ENCODE peak calls at places on chromosomes 7 and 10, in six cellular contexts. R, V, L, Q, A and O are unnamed samples.

GRCh38 chr10:90621577-90621976 is 236.3 kb downstream of the HTR7 start:
- DNase-seq in V (peak), Q (peak), A (no peak), L (no peak), R (peak), O (peak)

GRCh38 chr10:126433351-126433750 is 45.1 kb upstream of the ADAM12 start:
- DNase-seq in V (peak), A (peak), L (no peak), R (no peak), Q (no peak), O (no peak)

GRCh38 chr10:101301111-101301731 is 52.7 kb upstream of the BTRC start:
- DNase-seq in V (peak), L (peak), R (peak), Q (no peak), A (peak), O (peak)

GRCh38 chr7:139328375-139328774 is 12.8 kb upstream of the FMC1 start:
- DNase-seq in A (no peak), R (no peak), Q (no peak), L (no peak), V (peak), O (no peak)

GRCh38 chr10:34815174-34816066 is at the start of gene PARD3:
- DNase-seq in R (peak), L (no peak), A (peak), Q (peak), V (peak), O (peak)

GRCh38 chr10:92692085-92692671 is 2.4 kb downstream of the HHEX start:
- DNase-seq in Q (peak), L (no peak), V (no peak), A (no peak), R (peak), O (peak)

GRCh38 chr7:159059629-159060028 is 85.0 kb downstream of the VIPR2 start:
- DNase-seq in A (no peak), V (no peak), Q (no peak), R (no peak), L (no peak), O (no peak)

GRCh38 chr7:50307368-50308012 is 3.0 kb downstream of the IKZF1 start:
- DNase-seq in L (no peak), Q (no peak), V (no peak), R (no peak), A (no peak), O (no peak)

GRCh38 chr7:71752171-71752935 is 620.4 kb downstream of the GALNT17 start:
- DNase-seq in A (no peak), V (no peak), Q (peak), R (peak), L (peak), O (peak)

GRCh38 chr7:36207451-36208291 is 54.6 kb downstream of the EEPD1 start:
- DNase-seq in Q (no peak), R (no peak), V (peak), L (no peak), A (peak), O (no peak)

GRCh38 chr10:80174641-80175395 is 30.5 kb downstream of the ANXA11 start:
- DNase-seq in L (no peak), R (no peak), V (no peak), A (no peak), Q (no peak), O (no peak)

GRCh38 chr7:82154728-82155127 is 288.8 kb downstream of the CACNA2D1 start:
- DNase-seq in R (no peak), Q (no peak), A (no peak), V (no peak), L (no peak), O (no peak)
- H3K23ac ChIP-seq in R (no peak), Q (no peak), A (no peak), V (no peak), L (no peak), O (no peak)

GRCh38 chr10:119355930-119356329 is 148.6 kb downstream of the GRK5 start:
- DNase-seq in R (no peak), Q (no peak), A (no peak), V (no peak), L (no peak), O (peak)

GRCh38 chr10:119350529-119351001 is 143.2 kb downstream of the GRK5 start:
- DNase-seq in A (no peak), L (no peak), Q (no peak), R (no peak), V (peak), O (no peak)

GRCh38 chr10:119349937-119350513 is 142.7 kb downstream of the GRK5 start:
- DNase-seq in R (no peak), V (no peak), Q (no peak), A (no peak), L (no peak), O (no peak)

GRCh38 chr10:119352042-119352441 is 144.7 kb downstream of the GRK5 start:
- DNase-seq in R (no peak), Q (no peak), L (no peak), V (no peak), A (no peak), O (peak)

GRCh38 chr10:119353438-119353837 is 146.1 kb downstream of the GRK5 start:
- DNase-seq in V (no peak), R (no peak), A (no peak), L (no peak), Q (no peak), O (no peak)
- H3K4me2 ChIP-seq in V (no peak), R (no peak), A (no peak), L (no peak), Q (no peak), O (no peak)

GRCh38 chr7:47581821-47582747 is at the start of gene TNS3:
- DNase-seq in R (peak), L (no peak), Q (no peak), V (peak), A (peak), O (peak)
- H2BK5ac ChIP-seq in R (no peak), L (no peak), Q (peak), V (peak), A (peak), O (no peak)

DNA sequence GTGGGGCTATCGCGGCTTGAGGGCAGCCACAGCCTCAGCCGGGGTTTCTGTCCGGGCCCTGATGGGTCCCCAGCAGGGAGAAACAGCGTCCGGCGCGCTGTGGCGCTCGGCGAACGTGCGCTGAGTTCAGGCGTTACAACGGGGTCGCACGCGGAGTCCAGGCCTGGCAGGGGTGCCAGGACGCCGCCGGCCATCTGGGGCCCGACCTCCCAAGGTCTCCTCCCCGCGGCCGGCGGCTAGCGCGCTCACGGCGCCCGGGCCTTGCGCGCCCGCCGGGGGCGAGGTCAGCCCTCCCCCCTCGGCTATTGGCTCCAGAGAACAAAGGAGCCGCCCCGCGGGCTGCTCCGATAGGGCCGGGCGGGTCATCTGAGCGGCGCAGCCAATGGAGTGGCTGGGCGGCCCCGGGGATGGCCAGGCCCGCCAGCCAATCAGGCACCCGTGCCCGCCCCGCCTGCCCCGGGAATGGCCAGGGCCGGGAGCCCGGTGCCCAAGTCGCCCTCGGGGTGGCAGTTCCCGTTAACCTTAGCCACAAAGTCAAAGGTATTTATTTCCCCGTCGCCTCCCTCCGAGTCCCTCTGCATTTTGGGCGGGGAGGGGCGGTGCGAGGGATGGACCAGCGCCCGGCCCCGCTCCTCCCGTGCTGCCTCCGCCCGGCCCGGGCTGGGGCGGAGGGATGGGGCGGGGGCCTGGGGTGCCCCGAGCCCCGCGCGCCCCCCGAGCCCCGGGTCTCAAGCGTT is at the start of gene ZNF775:
- DNase-seq in V (peak), A (peak), L (peak), Q (peak), R (peak), O (peak)
- H3K23ac ChIP-seq in V (peak), A (no peak), L (no peak), Q (peak), R (no peak), O (peak)

DNA sequence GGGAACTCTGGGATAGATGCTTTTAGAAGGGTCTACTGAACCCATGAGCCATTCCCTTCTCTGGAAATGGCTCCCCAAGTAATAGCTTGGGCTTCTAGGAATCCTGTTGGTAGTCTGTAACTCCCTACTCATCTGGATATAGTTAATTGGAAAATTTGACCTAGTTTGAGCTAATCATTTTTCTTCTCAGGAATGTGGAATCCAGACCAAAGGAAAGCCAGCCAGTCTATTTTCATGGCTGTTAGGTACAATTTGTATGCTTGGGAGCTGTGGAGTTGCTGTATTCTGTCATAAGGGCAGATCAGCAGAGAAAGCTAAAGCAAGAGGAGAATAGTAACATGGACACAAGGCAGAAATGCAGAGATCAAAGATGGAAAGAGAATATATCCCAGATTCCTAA is 71.6 kb upstream of the C1GALT1 start:
- DNase-seq in Q (no peak), L (no peak), R (no peak), A (no peak), V (no peak), O (no peak)
- H3K4me2 ChIP-seq in Q (no peak), L (no peak), R (no peak), A (no peak), V (no peak), O (no peak)

GRCh38 chr10:120850911-120851865 is at the start of gene WDR11:
- DNase-seq in R (peak), A (peak), Q (peak), V (peak), L (peak), O (peak)
- H2BK5ac ChIP-seq in R (no peak), A (no peak), Q (no peak), V (peak), L (peak), O (no peak)

GRCh38 chr10:97539523-97540200 is 32.9 kb upstream of the ANKRD2 start:
- DNase-seq in R (peak), V (peak), A (peak), Q (no peak), L (no peak), O (peak)

GRCh38 chr10:97537186-97537869 is 35.3 kb upstream of the ANKRD2 start:
- DNase-seq in V (no peak), A (no peak), R (no peak), L (no peak), Q (no peak), O (no peak)

GRCh38 chr10:97538401-97538800 is 34.2 kb upstream of the ANKRD2 start:
- DNase-seq in L (no peak), Q (no peak), V (peak), R (no peak), A (peak), O (no peak)

GRCh38 chr10:97540669-97541500 is 31.7 kb upstream of the ANKRD2 start:
- DNase-seq in V (no peak), R (peak), Q (no peak), L (no peak), A (peak), O (peak)

DNA sequence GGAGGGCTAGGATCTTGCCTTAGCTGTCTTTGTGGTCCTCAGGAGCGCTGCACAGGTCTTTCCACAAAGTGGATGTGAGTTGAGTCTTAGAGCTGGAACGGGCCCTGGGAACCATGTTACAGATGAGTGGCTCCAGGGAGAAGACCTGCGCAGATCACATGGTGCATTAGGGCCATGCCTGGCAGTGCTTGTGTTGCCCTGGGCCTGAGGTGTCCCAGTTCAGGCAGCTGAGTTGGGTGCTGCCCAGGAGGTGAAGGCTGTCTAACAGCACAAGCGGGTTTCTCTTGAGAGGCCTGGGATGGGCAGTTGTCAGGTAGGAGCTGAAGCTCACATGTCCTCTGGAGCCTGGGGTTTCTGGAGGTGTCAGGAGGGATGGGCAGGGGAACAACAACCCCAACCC is 33.7 kb upstream of the ANKRD2 start:
- DNase-seq in V (no peak), A (no peak), L (no peak), R (no peak), Q (no peak), O (no peak)
- H3K23ac ChIP-seq in V (peak), A (no peak), L (no peak), R (no peak), Q (no peak), O (no peak)

GRCh38 chr10:6068006-6068405 is 5.8 kb upstream of the IL2RA start:
- DNase-seq in V (no peak), Q (no peak), R (no peak), L (no peak), A (no peak), O (no peak)
- H3K4me2 ChIP-seq in V (no peak), Q (no peak), R (no peak), L (no peak), A (no peak), O (no peak)

GRCh38 chr10:72353963-72354355 is 760 bp downstream of the DNAJB12 start:
- DNase-seq in R (no peak), L (no peak), A (no peak), Q (no peak), V (peak), O (no peak)
- H2BK5ac ChIP-seq in R (no peak), L (peak), A (no peak), Q (peak), V (peak), O (no peak)